ENCODE peak calls at places on chromosomes 4 and X, in ten cellular contexts. One of them, this sample, is unnamed. For H3K4me1 and H3K9me3, the result is how much of the 10 kb centered on the place peaks cover.

GRCh38 chr4:147480891-147481576 is at the start of gene EDNRA:
- DNase-seq in cardiac muscle cell: peak
- DNase-seq in colonic mucosa: no peak
- DNase-seq in stomach: no peak
- DNase-seq in neuronal stem cell: peak
- DNase-seq in endothelial cell of umbilical vein: no peak
- DNase-seq in transverse colon: no peak
- DNase-seq in CD4-positive, alpha-beta memory T cell: no peak
- DNase-seq in IMR-90: peak
- DNase-seq in Karpas-422: no peak
- DNase-seq in this sample: no peak

GRCh38 chrX:136214551-136214950 is 36.6 kb downstream of the MAP7D3 start:
- DNase-seq in cardiac muscle cell: peak
- DNase-seq in colonic mucosa: no peak
- DNase-seq in stomach: no peak
- DNase-seq in neuronal stem cell: no peak
- DNase-seq in endothelial cell of umbilical vein: peak
- DNase-seq in transverse colon: no peak
- DNase-seq in CD4-positive, alpha-beta memory T cell: no peak
- DNase-seq in IMR-90: peak
- DNase-seq in Karpas-422: no peak
- DNase-seq in this sample: no peak

GRCh38 chrX:30280428-30280827 is 28.8 kb downstream of the NR0B1 start:
- DNase-seq in cardiac muscle cell: no peak
- DNase-seq in colonic mucosa: no peak
- DNase-seq in stomach: no peak
- DNase-seq in neuronal stem cell: no peak
- DNase-seq in endothelial cell of umbilical vein: no peak
- DNase-seq in transverse colon: no peak
- DNase-seq in CD4-positive, alpha-beta memory T cell: no peak
- DNase-seq in IMR-90: no peak
- DNase-seq in Karpas-422: no peak
- DNase-seq in this sample: no peak

GRCh38 chr4:150584198-150584593 is 2.2 kb downstream of the MAB21L2 start:
- DNase-seq in cardiac muscle cell: no peak
- DNase-seq in colonic mucosa: no peak
- DNase-seq in stomach: no peak
- DNase-seq in neuronal stem cell: no peak
- DNase-seq in endothelial cell of umbilical vein: no peak
- DNase-seq in transverse colon: no peak
- DNase-seq in CD4-positive, alpha-beta memory T cell: no peak
- DNase-seq in IMR-90: no peak
- DNase-seq in Karpas-422: no peak
- DNase-seq in this sample: no peak

GRCh38 chr4:174204194-174204831 is 79.2 kb downstream of the FBXO8 start:
- DNase-seq in cardiac muscle cell: no peak
- DNase-seq in colonic mucosa: no peak
- DNase-seq in stomach: no peak
- DNase-seq in neuronal stem cell: no peak
- DNase-seq in endothelial cell of umbilical vein: no peak
- DNase-seq in transverse colon: no peak
- DNase-seq in CD4-positive, alpha-beta memory T cell: no peak
- DNase-seq in IMR-90: no peak
- DNase-seq in Karpas-422: no peak
- DNase-seq in this sample: no peak

GRCh38 chrX:39104745-39105144 is 303.5 kb downstream of the MID1IP1 start:
- DNase-seq in cardiac muscle cell: no peak
- DNase-seq in colonic mucosa: no peak
- DNase-seq in stomach: no peak
- DNase-seq in neuronal stem cell: no peak
- DNase-seq in endothelial cell of umbilical vein: no peak
- DNase-seq in transverse colon: no peak
- DNase-seq in CD4-positive, alpha-beta memory T cell: no peak
- DNase-seq in IMR-90: no peak
- DNase-seq in Karpas-422: no peak
- DNase-seq in this sample: no peak

GRCh38 chr4:174523003-174523693 is 860 bp upstream of the HPGD start:
- DNase-seq in cardiac muscle cell: no peak
- DNase-seq in colonic mucosa: peak
- DNase-seq in stomach: no peak
- DNase-seq in neuronal stem cell: no peak
- DNase-seq in endothelial cell of umbilical vein: no peak
- DNase-seq in transverse colon: peak
- DNase-seq in CD4-positive, alpha-beta memory T cell: no peak
- DNase-seq in IMR-90: no peak
- DNase-seq in Karpas-422: no peak
- DNase-seq in this sample: no peak

GRCh38 chrX:1686642-1687041 is 71.8 kb downstream of the ASMT start:
- DNase-seq in cardiac muscle cell: no peak
- DNase-seq in colonic mucosa: no peak
- DNase-seq in stomach: no peak
- DNase-seq in neuronal stem cell: no peak
- DNase-seq in endothelial cell of umbilical vein: no peak
- DNase-seq in transverse colon: no peak
- DNase-seq in CD4-positive, alpha-beta memory T cell: no peak
- DNase-seq in IMR-90: no peak
- DNase-seq in Karpas-422: peak
- DNase-seq in this sample: no peak

DNA sequence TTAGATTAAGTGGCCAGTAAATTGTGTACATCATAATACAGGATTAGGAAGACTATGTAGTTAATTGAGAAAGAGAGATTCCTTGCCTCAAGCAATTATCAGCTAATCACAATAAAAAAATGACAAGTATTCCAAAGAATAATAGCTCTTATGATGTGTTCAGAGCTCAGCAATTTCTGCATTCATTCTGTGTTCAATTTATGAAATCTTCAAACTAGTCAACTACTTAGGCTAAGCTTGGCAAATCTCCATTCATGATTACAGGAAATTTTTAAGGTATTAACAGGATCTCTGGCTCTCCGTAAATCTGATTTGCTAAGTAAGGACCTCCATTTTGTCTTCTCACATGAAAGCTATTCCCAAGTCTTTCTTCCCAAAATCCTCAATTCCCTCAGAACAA is 256.9 kb upstream of the TEX13A start:
- DNase-seq in cardiac muscle cell: no peak
- DNase-seq in colonic mucosa: no peak
- DNase-seq in stomach: no peak
- DNase-seq in neuronal stem cell: no peak
- DNase-seq in endothelial cell of umbilical vein: no peak
- DNase-seq in transverse colon: no peak
- DNase-seq in CD4-positive, alpha-beta memory T cell: no peak
- DNase-seq in IMR-90: no peak
- DNase-seq in Karpas-422: no peak
- DNase-seq in this sample: no peak
- H3K27ac ChIP-seq in cardiac muscle cell: no peak
- H3K27ac ChIP-seq in colonic mucosa: no peak
- H3K27ac ChIP-seq in stomach: no peak
- H3K27ac ChIP-seq in neuronal stem cell: no peak
- H3K27ac ChIP-seq in endothelial cell of umbilical vein: no peak
- H3K27ac ChIP-seq in transverse colon: no peak
- H3K27ac ChIP-seq in CD4-positive, alpha-beta memory T cell: no peak
- H3K27ac ChIP-seq in IMR-90: no peak
- H3K27ac ChIP-seq in Karpas-422: no peak
- H3K27ac ChIP-seq in this sample: no peak

GRCh38 chr4:186702297-186702696 is 21.4 kb downstream of the FAT1 start:
- DNase-seq in cardiac muscle cell: peak
- DNase-seq in colonic mucosa: no peak
- DNase-seq in stomach: no peak
- DNase-seq in neuronal stem cell: no peak
- DNase-seq in endothelial cell of umbilical vein: no peak
- DNase-seq in transverse colon: no peak
- DNase-seq in CD4-positive, alpha-beta memory T cell: no peak
- DNase-seq in IMR-90: no peak
- DNase-seq in Karpas-422: no peak
- DNase-seq in this sample: no peak

GRCh38 chr4:186702940-186703339 is 20.7 kb downstream of the FAT1 start:
- DNase-seq in cardiac muscle cell: no peak
- DNase-seq in colonic mucosa: no peak
- DNase-seq in stomach: no peak
- DNase-seq in neuronal stem cell: no peak
- DNase-seq in endothelial cell of umbilical vein: no peak
- DNase-seq in transverse colon: no peak
- DNase-seq in CD4-positive, alpha-beta memory T cell: no peak
- DNase-seq in IMR-90: no peak
- DNase-seq in Karpas-422: no peak
- DNase-seq in this sample: no peak

GRCh38 chr4:186701788-186702187 is 21.9 kb downstream of the FAT1 start:
- DNase-seq in cardiac muscle cell: no peak
- DNase-seq in colonic mucosa: no peak
- DNase-seq in stomach: no peak
- DNase-seq in neuronal stem cell: no peak
- DNase-seq in endothelial cell of umbilical vein: no peak
- DNase-seq in transverse colon: no peak
- DNase-seq in CD4-positive, alpha-beta memory T cell: no peak
- DNase-seq in IMR-90: no peak
- DNase-seq in Karpas-422: no peak
- DNase-seq in this sample: no peak

GRCh38 chr4:186703510-186703909 is 20.1 kb downstream of the FAT1 start:
- DNase-seq in cardiac muscle cell: no peak
- DNase-seq in colonic mucosa: no peak
- DNase-seq in stomach: no peak
- DNase-seq in neuronal stem cell: no peak
- DNase-seq in endothelial cell of umbilical vein: no peak
- DNase-seq in transverse colon: no peak
- DNase-seq in CD4-positive, alpha-beta memory T cell: no peak
- DNase-seq in IMR-90: no peak
- DNase-seq in Karpas-422: no peak
- DNase-seq in this sample: no peak

DNA sequence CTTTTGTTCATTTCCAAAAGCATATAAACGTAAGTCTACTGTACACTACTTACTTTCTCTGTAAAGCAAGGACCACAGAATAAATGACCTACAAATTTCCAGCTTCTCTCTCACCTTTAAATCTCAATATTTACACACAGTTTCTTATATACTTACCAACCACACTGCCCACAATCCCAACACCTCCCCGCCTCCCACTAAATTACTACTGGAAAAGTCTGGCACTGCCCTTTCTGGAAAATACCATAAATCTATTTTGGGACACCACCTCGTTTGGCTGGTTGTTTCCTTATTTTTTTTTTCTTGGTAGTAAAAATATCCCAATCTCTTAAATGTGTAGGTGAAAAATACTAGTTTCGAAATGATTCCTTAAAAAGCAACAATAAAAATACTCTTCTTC is 19.6 kb downstream of the FAT1 start:
- DNase-seq in cardiac muscle cell: no peak
- DNase-seq in colonic mucosa: peak
- DNase-seq in stomach: no peak
- DNase-seq in neuronal stem cell: no peak
- DNase-seq in endothelial cell of umbilical vein: no peak
- DNase-seq in transverse colon: no peak
- DNase-seq in CD4-positive, alpha-beta memory T cell: no peak
- DNase-seq in IMR-90: no peak
- DNase-seq in Karpas-422: no peak
- DNase-seq in this sample: no peak
- H3K4me1 ChIP-seq in cardiac muscle cell: under half
- H3K4me1 ChIP-seq in colonic mucosa: under half
- H3K4me1 ChIP-seq in stomach: half or more
- H3K4me1 ChIP-seq in neuronal stem cell: under half
- H3K4me1 ChIP-seq in endothelial cell of umbilical vein: under half
- H3K4me1 ChIP-seq in transverse colon: half or more
- H3K4me1 ChIP-seq in CD4-positive, alpha-beta memory T cell: under half
- H3K4me1 ChIP-seq in IMR-90: under half
- H3K4me1 ChIP-seq in Karpas-422: under half
- H3K4me1 ChIP-seq in this sample: under half

GRCh38 chr4:152822323-152822722 is 42.6 kb downstream of the ARFIP1 start:
- DNase-seq in cardiac muscle cell: no peak
- DNase-seq in colonic mucosa: no peak
- DNase-seq in stomach: no peak
- DNase-seq in neuronal stem cell: no peak
- DNase-seq in endothelial cell of umbilical vein: no peak
- DNase-seq in transverse colon: no peak
- DNase-seq in CD4-positive, alpha-beta memory T cell: no peak
- DNase-seq in IMR-90: no peak
- DNase-seq in Karpas-422: no peak
- DNase-seq in this sample: no peak

GRCh38 chr4:152824561-152824960 is 44.8 kb downstream of the ARFIP1 start:
- DNase-seq in cardiac muscle cell: no peak
- DNase-seq in colonic mucosa: no peak
- DNase-seq in stomach: no peak
- DNase-seq in neuronal stem cell: no peak
- DNase-seq in endothelial cell of umbilical vein: no peak
- DNase-seq in transverse colon: no peak
- DNase-seq in CD4-positive, alpha-beta memory T cell: no peak
- DNase-seq in IMR-90: no peak
- DNase-seq in Karpas-422: no peak
- DNase-seq in this sample: no peak

GRCh38 chr4:152819026-152819645 is 39.4 kb downstream of the ARFIP1 start:
- DNase-seq in cardiac muscle cell: no peak
- DNase-seq in colonic mucosa: no peak
- DNase-seq in stomach: no peak
- DNase-seq in neuronal stem cell: no peak
- DNase-seq in endothelial cell of umbilical vein: no peak
- DNase-seq in transverse colon: no peak
- DNase-seq in CD4-positive, alpha-beta memory T cell: no peak
- DNase-seq in IMR-90: no peak
- DNase-seq in Karpas-422: no peak
- DNase-seq in this sample: no peak

GRCh38 chr4:152817331-152817730 is 37.6 kb downstream of the ARFIP1 start:
- DNase-seq in cardiac muscle cell: peak
- DNase-seq in colonic mucosa: no peak
- DNase-seq in stomach: no peak
- DNase-seq in neuronal stem cell: no peak
- DNase-seq in endothelial cell of umbilical vein: peak
- DNase-seq in transverse colon: no peak
- DNase-seq in CD4-positive, alpha-beta memory T cell: no peak
- DNase-seq in IMR-90: peak
- DNase-seq in Karpas-422: no peak
- DNase-seq in this sample: no peak

GRCh38 chr4:152820073-152820472 is 40.3 kb downstream of the ARFIP1 start:
- DNase-seq in cardiac muscle cell: no peak
- DNase-seq in colonic mucosa: no peak
- DNase-seq in stomach: no peak
- DNase-seq in neuronal stem cell: no peak
- DNase-seq in endothelial cell of umbilical vein: no peak
- DNase-seq in transverse colon: no peak
- DNase-seq in CD4-positive, alpha-beta memory T cell: no peak
- DNase-seq in IMR-90: no peak
- DNase-seq in Karpas-422: no peak
- DNase-seq in this sample: no peak
- H3K9me3 ChIP-seq in cardiac muscle cell: under half
- H3K9me3 ChIP-seq in colonic mucosa: under half
- H3K9me3 ChIP-seq in stomach: under half
- H3K9me3 ChIP-seq in neuronal stem cell: under half
- H3K9me3 ChIP-seq in endothelial cell of umbilical vein: under half
- H3K9me3 ChIP-seq in transverse colon: under half
- H3K9me3 ChIP-seq in CD4-positive, alpha-beta memory T cell: under half
- H3K9me3 ChIP-seq in IMR-90: under half
- H3K9me3 ChIP-seq in Karpas-422: under half
- H3K9me3 ChIP-seq in this sample: under half

GRCh38 chr4:1193206-1194027 is 21.0 kb upstream of the SPON2 start:
- DNase-seq in cardiac muscle cell: peak
- DNase-seq in colonic mucosa: peak
- DNase-seq in stomach: peak
- DNase-seq in neuronal stem cell: no peak
- DNase-seq in endothelial cell of umbilical vein: no peak
- DNase-seq in transverse colon: no peak
- DNase-seq in CD4-positive, alpha-beta memory T cell: no peak
- DNase-seq in IMR-90: no peak
- DNase-seq in Karpas-422: no peak
- DNase-seq in this sample: no peak

GRCh38 chr4:1192493-1193205 is 20.3 kb upstream of the SPON2 start:
- DNase-seq in cardiac muscle cell: no peak
- DNase-seq in colonic mucosa: peak
- DNase-seq in stomach: peak
- DNase-seq in neuronal stem cell: no peak
- DNase-seq in endothelial cell of umbilical vein: no peak
- DNase-seq in transverse colon: peak
- DNase-seq in CD4-positive, alpha-beta memory T cell: no peak
- DNase-seq in IMR-90: no peak
- DNase-seq in Karpas-422: no peak
- DNase-seq in this sample: no peak

GRCh38 chr4:1194028-1194900 is 21.9 kb upstream of the SPON2 start:
- DNase-seq in cardiac muscle cell: peak
- DNase-seq in colonic mucosa: peak
- DNase-seq in stomach: peak
- DNase-seq in neuronal stem cell: no peak
- DNase-seq in endothelial cell of umbilical vein: peak
- DNase-seq in transverse colon: peak
- DNase-seq in CD4-positive, alpha-beta memory T cell: no peak
- DNase-seq in IMR-90: peak
- DNase-seq in Karpas-422: no peak
- DNase-seq in this sample: no peak

GRCh38 chr4:1192091-1192492 is 19.7 kb upstream of the SPON2 start:
- DNase-seq in cardiac muscle cell: peak
- DNase-seq in colonic mucosa: peak
- DNase-seq in stomach: peak
- DNase-seq in neuronal stem cell: no peak
- DNase-seq in endothelial cell of umbilical vein: peak
- DNase-seq in transverse colon: peak
- DNase-seq in CD4-positive, alpha-beta memory T cell: no peak
- DNase-seq in IMR-90: peak
- DNase-seq in Karpas-422: no peak
- DNase-seq in this sample: no peak

DNA sequence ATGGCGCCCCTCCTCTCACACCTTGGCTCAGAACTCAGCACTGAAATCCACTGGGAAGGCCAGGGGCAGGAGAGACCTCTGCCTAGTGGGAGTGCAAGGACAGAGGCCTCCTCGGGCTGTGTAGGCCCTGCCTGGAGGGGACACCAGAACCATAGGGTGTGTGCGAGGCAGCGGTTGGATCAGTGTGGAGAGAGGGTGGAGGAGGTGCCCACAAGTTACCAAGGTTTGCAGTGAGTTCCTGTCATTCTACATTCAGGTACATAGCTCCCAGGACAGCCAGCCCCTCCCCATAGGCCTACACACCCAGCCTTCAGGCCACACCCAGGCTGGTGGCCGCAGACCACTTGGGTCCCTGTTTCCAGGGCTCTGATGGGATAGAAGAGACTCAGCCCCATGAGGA is 19.2 kb upstream of the SPON2 start:
- DNase-seq in cardiac muscle cell: no peak
- DNase-seq in colonic mucosa: peak
- DNase-seq in stomach: peak
- DNase-seq in neuronal stem cell: no peak
- DNase-seq in endothelial cell of umbilical vein: no peak
- DNase-seq in transverse colon: peak
- DNase-seq in CD4-positive, alpha-beta memory T cell: no peak
- DNase-seq in IMR-90: no peak
- DNase-seq in Karpas-422: no peak
- DNase-seq in this sample: no peak
- H3K27ac ChIP-seq in cardiac muscle cell: no peak
- H3K27ac ChIP-seq in colonic mucosa: peak
- H3K27ac ChIP-seq in stomach: peak
- H3K27ac ChIP-seq in neuronal stem cell: no peak
- H3K27ac ChIP-seq in endothelial cell of umbilical vein: no peak
- H3K27ac ChIP-seq in transverse colon: peak
- H3K27ac ChIP-seq in CD4-positive, alpha-beta memory T cell: no peak
- H3K27ac ChIP-seq in IMR-90: peak
- H3K27ac ChIP-seq in Karpas-422: no peak
- H3K27ac ChIP-seq in this sample: no peak